ENCODE peak calls at places on chromosome 2, in seven cellular contexts. One of them, this sample, is unnamed.

GRCh38 chr2:190986221-190986953 is 27.6 kb downstream of the STAT1 start:
- DNase-seq in HCT116: no peak
- DNase-seq in neural progenitor cell: no peak
- DNase-seq in GM23248: no peak
- DNase-seq in MM.1S: no peak
- DNase-seq in hepatocyte: no peak
- DNase-seq in PC-3: no peak
- DNase-seq in this sample: no peak

GRCh38 chr2:101844055-101844635 is 146.6 kb downstream of the MAP4K4 start:
- DNase-seq in HCT116: no peak
- DNase-seq in PC-3: peak
- DNase-seq in hepatocyte: no peak
- DNase-seq in MM.1S: no peak
- DNase-seq in neural progenitor cell: no peak
- DNase-seq in GM23248: peak
- DNase-seq in this sample: no peak

GRCh38 chr2:20186078-20186854 is 38.7 kb downstream of the SDC1 start:
- DNase-seq in neural progenitor cell: no peak
- DNase-seq in MM.1S: no peak
- DNase-seq in GM23248: peak
- DNase-seq in HCT116: no peak
- DNase-seq in PC-3: peak
- DNase-seq in hepatocyte: peak
- DNase-seq in this sample: no peak

GRCh38 chr2:76517238-76517909 is 806.7 kb upstream of the GCFC2 start:
- DNase-seq in HCT116: no peak
- DNase-seq in GM23248: no peak
- DNase-seq in neural progenitor cell: no peak
- DNase-seq in PC-3: no peak
- DNase-seq in MM.1S: no peak
- DNase-seq in hepatocyte: no peak
- DNase-seq in this sample: no peak

GRCh38 chr2:102848366-102848839 is 86.6 kb downstream of the TMEM182 start:
- DNase-seq in MM.1S: no peak
- DNase-seq in hepatocyte: peak
- DNase-seq in HCT116: no peak
- DNase-seq in PC-3: peak
- DNase-seq in GM23248: peak
- DNase-seq in neural progenitor cell: peak
- DNase-seq in this sample: peak

GRCh38 chr2:33107690-33108482 is 161.1 kb downstream of the LTBP1 start:
- DNase-seq in MM.1S: no peak
- DNase-seq in PC-3: no peak
- DNase-seq in neural progenitor cell: no peak
- DNase-seq in hepatocyte: no peak
- DNase-seq in GM23248: peak
- DNase-seq in HCT116: no peak
- DNase-seq in this sample: no peak

GRCh38 chr2:203532957-203533695 is 2.0 kb downstream of the RAPH1 start:
- DNase-seq in GM23248: peak
- DNase-seq in MM.1S: no peak
- DNase-seq in neural progenitor cell: peak
- DNase-seq in PC-3: peak
- DNase-seq in HCT116: no peak
- DNase-seq in hepatocyte: peak
- DNase-seq in this sample: peak

GRCh38 chr2:192030289-192030688 is 164.4 kb downstream of the TMEFF2 start:
- DNase-seq in neural progenitor cell: no peak
- DNase-seq in MM.1S: no peak
- DNase-seq in HCT116: no peak
- DNase-seq in PC-3: no peak
- DNase-seq in hepatocyte: no peak
- DNase-seq in GM23248: peak
- DNase-seq in this sample: peak

GRCh38 chr2:59314367-59314766 is 1073.2 kb upstream of the FANCL start:
- DNase-seq in GM23248: no peak
- DNase-seq in HCT116: no peak
- DNase-seq in neural progenitor cell: no peak
- DNase-seq in MM.1S: peak
- DNase-seq in hepatocyte: no peak
- DNase-seq in PC-3: no peak
- DNase-seq in this sample: no peak

GRCh38 chr2:144480257-144480656 is 39.7 kb downstream of the ZEB2 start:
- DNase-seq in PC-3: peak
- DNase-seq in HCT116: no peak
- DNase-seq in neural progenitor cell: peak
- DNase-seq in GM23248: peak
- DNase-seq in MM.1S: no peak
- DNase-seq in hepatocyte: no peak
- DNase-seq in this sample: peak

DNA sequence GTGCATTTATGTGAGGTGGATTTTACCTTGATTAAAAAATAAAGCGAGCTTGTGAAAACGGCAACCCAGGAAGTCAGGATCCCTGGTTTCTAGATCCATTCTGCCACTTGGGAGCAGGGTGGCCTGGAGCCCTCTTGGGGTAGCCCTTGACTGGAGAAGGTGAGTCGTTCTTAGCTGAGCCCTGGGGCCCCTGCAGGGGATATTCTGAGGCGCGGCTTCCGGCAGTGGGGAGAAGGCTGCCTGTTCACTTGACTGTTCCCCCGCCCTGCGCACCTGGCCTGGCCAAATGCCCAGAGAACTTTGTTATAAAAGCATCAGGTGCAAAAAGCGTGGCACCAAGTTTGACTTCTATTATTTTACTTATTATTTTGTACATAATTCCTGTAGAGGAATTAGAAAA is 221.9 kb downstream of the DYSF start:
- DNase-seq in neural progenitor cell: no peak
- DNase-seq in GM23248: no peak
- DNase-seq in HCT116: no peak
- DNase-seq in PC-3: no peak
- DNase-seq in MM.1S: no peak
- DNase-seq in hepatocyte: no peak
- DNase-seq in this sample: no peak
- TF ChIP-seq EZH2phosphoT487 in neural progenitor cell: no peak
- TF ChIP-seq EZH2phosphoT487 in GM23248: no peak
- TF ChIP-seq EZH2phosphoT487 in HCT116: no peak
- TF ChIP-seq EZH2phosphoT487 in PC-3: no peak
- TF ChIP-seq EZH2phosphoT487 in MM.1S: no peak
- TF ChIP-seq EZH2phosphoT487 in hepatocyte: no peak
- TF ChIP-seq EZH2phosphoT487 in this sample: no peak

GRCh38 chr2:44936275-44936674 is 5.2 kb upstream of the SIX3 start:
- DNase-seq in HCT116: no peak
- DNase-seq in GM23248: no peak
- DNase-seq in PC-3: no peak
- DNase-seq in MM.1S: no peak
- DNase-seq in hepatocyte: no peak
- DNase-seq in neural progenitor cell: no peak
- DNase-seq in this sample: no peak

GRCh38 chr2:44937688-44938240 is 3.7 kb upstream of the SIX3 start:
- DNase-seq in hepatocyte: no peak
- DNase-seq in GM23248: peak
- DNase-seq in HCT116: peak
- DNase-seq in neural progenitor cell: peak
- DNase-seq in MM.1S: no peak
- DNase-seq in PC-3: no peak
- DNase-seq in this sample: peak

GRCh38 chr2:44935854-44936185 is 5.7 kb upstream of the SIX3 start:
- DNase-seq in hepatocyte: no peak
- DNase-seq in GM23248: no peak
- DNase-seq in HCT116: no peak
- DNase-seq in PC-3: no peak
- DNase-seq in neural progenitor cell: no peak
- DNase-seq in MM.1S: no peak
- DNase-seq in this sample: no peak

GRCh38 chr2:44938287-44939073 is 3.0 kb upstream of the SIX3 start:
- DNase-seq in GM23248: peak
- DNase-seq in HCT116: no peak
- DNase-seq in MM.1S: no peak
- DNase-seq in PC-3: peak
- DNase-seq in neural progenitor cell: peak
- DNase-seq in hepatocyte: no peak
- DNase-seq in this sample: peak

DNA sequence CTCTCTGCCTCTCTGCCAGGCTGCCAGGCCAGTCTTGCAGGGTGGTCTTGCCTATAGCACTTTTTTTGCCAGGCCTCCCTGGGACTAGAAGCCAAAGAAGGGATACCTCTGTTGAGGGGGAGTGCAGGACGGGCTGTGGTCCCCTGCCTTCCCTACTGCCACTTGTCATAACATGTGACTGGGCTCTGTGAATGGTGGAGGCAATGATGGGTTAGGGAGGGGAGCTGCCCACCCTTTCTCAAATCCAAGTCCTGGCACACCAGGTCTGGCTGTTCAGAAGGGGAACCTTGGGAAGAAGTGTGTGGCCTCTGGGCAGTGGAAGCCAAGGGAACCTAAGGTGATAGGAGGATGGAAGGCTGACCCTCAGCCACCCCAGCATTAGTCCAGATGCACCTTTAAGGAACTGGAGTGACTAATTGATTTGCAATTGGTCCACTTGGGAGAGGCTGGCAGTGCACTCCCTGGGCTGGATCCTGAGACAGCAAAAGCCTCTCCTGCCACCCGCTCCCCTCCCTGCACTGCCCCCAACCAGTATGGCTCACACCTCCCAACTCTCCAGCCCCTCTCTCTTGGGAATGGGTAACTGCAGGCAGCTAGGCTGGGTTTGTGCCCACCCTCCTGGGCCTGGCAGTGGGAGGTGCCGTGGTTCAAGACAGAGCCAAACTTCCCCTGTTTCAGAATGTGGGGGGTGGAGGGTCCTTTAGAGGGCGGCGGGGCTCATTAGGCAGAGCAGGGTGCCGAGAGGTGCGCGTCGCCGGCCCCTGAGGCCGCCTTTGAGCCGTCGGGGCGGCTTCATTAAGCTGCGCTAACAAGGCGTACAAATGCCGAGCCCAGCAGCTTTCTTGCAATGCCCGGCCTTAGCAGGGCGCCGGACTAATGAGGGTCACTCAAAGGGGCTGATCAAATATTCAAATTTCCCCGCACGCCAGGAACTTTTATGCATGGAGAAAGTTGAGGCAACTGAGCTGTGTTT is 4.5 kb upstream of the SIX3 start:
- DNase-seq in PC-3: no peak
- DNase-seq in hepatocyte: no peak
- DNase-seq in HCT116: no peak
- DNase-seq in neural progenitor cell: peak
- DNase-seq in MM.1S: no peak
- DNase-seq in GM23248: no peak
- DNase-seq in this sample: peak
- TF ChIP-seq EZH2 in PC-3: no peak
- TF ChIP-seq EZH2 in hepatocyte: peak
- TF ChIP-seq EZH2 in HCT116: no peak
- TF ChIP-seq EZH2 in neural progenitor cell: no peak
- TF ChIP-seq EZH2 in MM.1S: no peak
- TF ChIP-seq EZH2 in GM23248: peak
- TF ChIP-seq EZH2 in this sample: peak

GRCh38 chr2:212007972-212008371 is 530.6 kb downstream of the ERBB4 start:
- DNase-seq in GM23248: no peak
- DNase-seq in neural progenitor cell: no peak
- DNase-seq in HCT116: no peak
- DNase-seq in PC-3: no peak
- DNase-seq in hepatocyte: no peak
- DNase-seq in MM.1S: no peak
- DNase-seq in this sample: no peak

GRCh38 chr2:212001280-212001679 is 537.3 kb downstream of the ERBB4 start:
- DNase-seq in neural progenitor cell: no peak
- DNase-seq in hepatocyte: no peak
- DNase-seq in PC-3: no peak
- DNase-seq in GM23248: no peak
- DNase-seq in HCT116: no peak
- DNase-seq in MM.1S: no peak
- DNase-seq in this sample: no peak

DNA sequence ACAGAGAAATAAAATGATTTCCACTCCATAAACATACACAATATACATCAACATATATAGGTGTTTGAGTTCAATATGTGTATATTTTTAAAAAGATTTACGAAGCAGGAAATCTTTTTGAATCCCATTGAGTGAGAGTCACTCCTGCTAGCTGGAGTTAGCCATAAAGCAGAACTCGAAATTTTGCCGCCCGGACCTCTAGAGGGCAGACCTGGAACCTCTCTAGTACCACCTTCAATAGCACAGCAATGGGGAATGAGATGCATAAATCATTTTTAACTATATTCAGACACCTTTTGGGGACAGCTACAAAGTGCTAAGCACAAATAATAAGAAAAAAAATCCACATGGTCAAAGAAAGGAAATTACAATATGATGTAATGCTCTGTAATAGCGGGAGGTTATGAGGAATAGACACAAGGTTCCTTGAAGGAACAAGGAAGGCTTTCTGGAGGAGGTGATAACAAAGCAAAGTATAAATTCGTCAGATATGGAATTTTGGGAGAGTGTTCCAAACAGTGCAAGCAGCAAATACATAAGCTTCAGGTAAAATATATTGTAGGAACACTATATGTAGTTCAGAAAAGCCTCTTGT is 533.4 kb downstream of the ERBB4 start:
- DNase-seq in GM23248: peak
- DNase-seq in HCT116: peak
- DNase-seq in PC-3: peak
- DNase-seq in hepatocyte: peak
- DNase-seq in MM.1S: peak
- DNase-seq in neural progenitor cell: peak
- DNase-seq in this sample: peak
- TF ChIP-seq EZH2phosphoT487 in GM23248: no peak
- TF ChIP-seq EZH2phosphoT487 in HCT116: no peak
- TF ChIP-seq EZH2phosphoT487 in PC-3: no peak
- TF ChIP-seq EZH2phosphoT487 in hepatocyte: no peak
- TF ChIP-seq EZH2phosphoT487 in MM.1S: no peak
- TF ChIP-seq EZH2phosphoT487 in neural progenitor cell: no peak
- TF ChIP-seq EZH2phosphoT487 in this sample: no peak

GRCh38 chr2:42492691-42493467 is 903 bp downstream of the KCNG3 start:
- DNase-seq in neural progenitor cell: peak
- DNase-seq in hepatocyte: peak
- DNase-seq in PC-3: no peak
- DNase-seq in GM23248: peak
- DNase-seq in HCT116: no peak
- DNase-seq in MM.1S: no peak
- DNase-seq in this sample: peak
- TF ChIP-seq EZH2 in neural progenitor cell: peak
- TF ChIP-seq EZH2 in hepatocyte: peak
- TF ChIP-seq EZH2 in PC-3: no peak
- TF ChIP-seq EZH2 in GM23248: no peak
- TF ChIP-seq EZH2 in HCT116: no peak
- TF ChIP-seq EZH2 in MM.1S: no peak
- TF ChIP-seq EZH2 in this sample: no peak